ENCODE peak calls at places on chromosomes 5 and 9, in four cellular contexts. S is mesendoderm, X is IMR-90, M is H9. Y is an unnamed sample.

GRCh38 chr5:44774279-44774880 is 34.4 kb upstream of the MRPS30 start:
- DNase-seq in S (peak), X (peak), M (no peak), Y (no peak)

GRCh38 chr5:53161876-53162275 is 52.3 kb upstream of the MOCS2 start:
- DNase-seq in S (peak), X (peak), M (no peak), Y (no peak)

GRCh38 chr9:83384214-83384613 is 154.0 kb downstream of the FRMD3 start:
- DNase-seq in S (no peak), X (no peak), M (no peak), Y (no peak)

GRCh38 chr5:136891601-136892000 is 526.3 kb upstream of the TRPC7 start:
- DNase-seq in S (peak), X (no peak), M (no peak), Y (no peak)

GRCh38 chr5:92265804-92266203 is 882.7 kb upstream of the ARRDC3 start:
- DNase-seq in S (no peak), X (no peak), M (no peak), Y (no peak)

GRCh38 chr5:62578540-62578939 is at the start of gene LRRC70:
- DNase-seq in S (peak), X (peak), M (no peak), Y (no peak)

GRCh38 chr5:113660848-113661247 is 147.4 kb downstream of the YTHDC2 start:
- DNase-seq in S (no peak), X (no peak), M (no peak), Y (no peak)

GRCh38 chr9:34086889-34087288 is 38.2 kb upstream of the UBAP2 start:
- DNase-seq in S (no peak), X (peak), M (no peak), Y (no peak)

GRCh38 chr9:125550216-125550614 is 156.8 kb downstream of the MAPKAP1 start:
- DNase-seq in S (no peak), X (peak), M (no peak), Y (no peak)

GRCh38 chr9:121671612-121672155 is 20.2 kb downstream of the DAB2IP start:
- DNase-seq in S (no peak), X (peak), M (no peak), Y (no peak)

GRCh38 chr5:42496397-42497156 is 73.3 kb downstream of the GHR start:
- DNase-seq in S (no peak), X (no peak), M (no peak), Y (no peak)

GRCh38 chr5:175589714-175590113 is 68.2 kb upstream of the HRH2 start:
- DNase-seq in S (no peak), X (no peak), M (no peak), Y (no peak)
- H3K56ac ChIP-seq in S (no peak), X (no peak), M (no peak), Y (no peak)

GRCh38 chr5:58085800-58086199 is 374.1 kb downstream of the PLK2 start:
- DNase-seq in S (no peak), X (peak), M (no peak), Y (no peak)
- H3K56ac ChIP-seq in S (no peak), X (no peak), M (no peak), Y (no peak)

GRCh38 chr5:6435356-6435755 is 13.3 kb upstream of the UBE2QL1 start:
- DNase-seq in S (peak), X (no peak), M (peak), Y (peak)
- H3K56ac ChIP-seq in S (no peak), X (no peak), M (no peak), Y (no peak)

GRCh38 chr9:138037140-138037539 is 159.6 kb downstream of the CACNA1B start:
- DNase-seq in S (no peak), X (no peak), M (no peak), Y (no peak)
- H3K56ac ChIP-seq in S (no peak), X (no peak), M (no peak), Y (no peak)